ENCODE peak calls at places on chromosomes 16 and 17, in six cellular contexts. G, W, B, Y, A and P are unnamed samples.

GRCh38 chr17:59234631-59235030 is 14.3 kb downstream of the GDPD1 start:
- DNase-seq in A (no peak), B (no peak), Y (no peak), G (no peak), W (no peak), P (no peak)

GRCh38 chr17:40290629-40291296 is 3.1 kb downstream of the CDC6 start:
- DNase-seq in Y (peak; percentile 58), A (peak; percentile 47), G (no peak), W (peak; percentile 97), B (no peak), P (peak; percentile 57)

GRCh38 chr17:51769231-51769630 is 389.3 kb downstream of the CA10 start:
- DNase-seq in Y (no peak), W (no peak), A (no peak), G (no peak), B (no peak), P (no peak)

GRCh38 chr16:53043462-53043861 is 9.2 kb downstream of the CHD9NB start:
- DNase-seq in Y (no peak), B (no peak), G (no peak), A (peak; percentile 23), W (no peak), P (no peak)

GRCh38 chr17:31561469-31562412 is 170.3 kb downstream of the RAB11FIP4 start:
- DNase-seq in W (peak; percentile 49), Y (no peak), B (no peak), A (no peak), G (no peak), P (no peak)

GRCh38 chr16:89050868-89051311 is 42.8 kb upstream of the ACSF3 start:
- DNase-seq in W (no peak), Y (no peak), G (no peak), B (no peak), A (no peak), P (no peak)

GRCh38 chr17:38853292-38854219 is at the start of gene RPL23:
- DNase-seq in W (peak; percentile 97), Y (peak; percentile 97), B (peak; percentile 94), A (peak; percentile 96), G (peak; percentile 99), P (peak; percentile 97)

GRCh38 chr17:386145-386876 is 33.7 kb upstream of the RPH3AL start:
- DNase-seq in G (no peak), W (no peak), Y (peak; percentile 50), A (peak; percentile 87), B (peak; percentile 71), P (peak; percentile 76)

GRCh38 chr17:75808905-75809621 is 24.5 kb downstream of the UNK start:
- DNase-seq in B (peak; percentile 54), W (peak; percentile 37), A (no peak), Y (peak; percentile 78), G (no peak), P (peak; percentile 72)

GRCh38 chr16:80938035-80938927 is 68.4 kb downstream of the CMC2 start:
- DNase-seq in Y (peak; percentile 77), B (no peak), W (peak; percentile 94), A (peak; percentile 15), G (no peak), P (peak; percentile 30)

GRCh38 chr17:51258756-51259573 is 884 bp downstream of the MBTD1 start:
- DNase-seq in B (no peak), W (no peak), G (no peak), Y (peak; percentile 16), A (peak; percentile 34), P (peak; percentile 24)

GRCh38 chr17:1643999-1644492 is 1.5 kb downstream of the SCARF1 start:
- DNase-seq in W (no peak), Y (no peak), B (no peak), G (no peak), A (no peak), P (no peak)

GRCh38 chr16:69465083-69465721 is 40.8 kb downstream of the CYB5B start:
- DNase-seq in G (no peak), B (no peak), A (peak; percentile 27), W (peak; percentile 79), Y (no peak), P (no peak)

GRCh38 chr16:10728035-10728462 is 15.6 kb upstream of the NUBP1 start:
- DNase-seq in G (peak; percentile 45), A (peak; percentile 42), Y (no peak), B (no peak), W (no peak), P (no peak)

GRCh38 chr17:47949951-47950350 is 7.7 kb downstream of the PRR15L start:
- DNase-seq in Y (no peak), B (peak; percentile 86), W (no peak), A (no peak), G (no peak), P (peak; percentile 92)

GRCh38 chr16:84096447-84097005 is 20.2 kb downstream of the MBTPS1 start:
- DNase-seq in Y (no peak), A (peak; percentile 49), B (no peak), G (no peak), W (no peak), P (peak; percentile 53)

GRCh38 chr17:81298991-81299733 is 4.1 kb upstream of the SLC38A10 start:
- DNase-seq in W (no peak), Y (no peak), G (no peak), B (no peak), A (no peak), P (no peak)
- H3K4me1 ChIP-seq in W (peaks cover 4% of the 10 kb centered on the region), Y (no peaks in the 10 kb centered on the region), G (peaks cover 19% of the 10 kb centered on the region), B (peaks cover 1% of the 10 kb centered on the region), A (peaks cover 12% of the 10 kb centered on the region), P (peaks cover 12% of the 10 kb centered on the region)

GRCh38 chr17:64278614-64279013 is 15.6 kb upstream of the TEX2 start:
- DNase-seq in B (no peak), W (peak; percentile 71), A (peak; percentile 20), G (no peak), Y (peak; percentile 27), P (no peak)

GRCh38 chr17:64276961-64277505 is 14.0 kb upstream of the TEX2 start:
- DNase-seq in A (no peak), W (no peak), G (no peak), Y (no peak), B (no peak), P (no peak)

GRCh38 chr17:64277831-64278562 is 14.9 kb upstream of the TEX2 start:
- DNase-seq in B (no peak), Y (no peak), A (no peak), G (no peak), W (peak; percentile 31), P (no peak)

GRCh38 chr17:64281962-64282752 is 19.1 kb upstream of the TEX2 start:
- DNase-seq in W (peak; percentile 83), Y (peak; percentile 55), A (peak; percentile 45), B (no peak), G (no peak), P (peak; percentile 71)

DNA sequence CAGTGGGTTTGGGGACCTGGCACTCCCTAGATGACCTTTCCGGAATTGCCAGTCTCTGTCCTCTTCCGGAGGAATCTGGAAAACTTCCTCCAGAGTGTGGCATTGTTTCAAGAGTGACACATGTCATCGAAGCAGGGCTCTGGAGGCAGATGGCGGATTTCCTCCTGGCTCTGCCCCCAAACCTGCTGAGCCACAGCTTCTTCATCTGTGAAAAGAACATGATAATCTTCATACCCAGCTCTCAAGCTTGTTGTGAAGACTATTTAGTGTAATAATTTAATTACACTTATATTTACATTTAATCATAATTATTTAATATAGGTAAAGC is 19.7 kb upstream of the TEX2 start:
- DNase-seq in B (no peak), G (no peak), Y (no peak), A (no peak), W (no peak), P (no peak)
- H3K27ac ChIP-seq in B (no peak overlapping the region), G (no peak overlapping the region), Y (no peak overlapping the region), A (no peak overlapping the region), W (no peak overlapping the region), P (no peak overlapping the region)

DNA sequence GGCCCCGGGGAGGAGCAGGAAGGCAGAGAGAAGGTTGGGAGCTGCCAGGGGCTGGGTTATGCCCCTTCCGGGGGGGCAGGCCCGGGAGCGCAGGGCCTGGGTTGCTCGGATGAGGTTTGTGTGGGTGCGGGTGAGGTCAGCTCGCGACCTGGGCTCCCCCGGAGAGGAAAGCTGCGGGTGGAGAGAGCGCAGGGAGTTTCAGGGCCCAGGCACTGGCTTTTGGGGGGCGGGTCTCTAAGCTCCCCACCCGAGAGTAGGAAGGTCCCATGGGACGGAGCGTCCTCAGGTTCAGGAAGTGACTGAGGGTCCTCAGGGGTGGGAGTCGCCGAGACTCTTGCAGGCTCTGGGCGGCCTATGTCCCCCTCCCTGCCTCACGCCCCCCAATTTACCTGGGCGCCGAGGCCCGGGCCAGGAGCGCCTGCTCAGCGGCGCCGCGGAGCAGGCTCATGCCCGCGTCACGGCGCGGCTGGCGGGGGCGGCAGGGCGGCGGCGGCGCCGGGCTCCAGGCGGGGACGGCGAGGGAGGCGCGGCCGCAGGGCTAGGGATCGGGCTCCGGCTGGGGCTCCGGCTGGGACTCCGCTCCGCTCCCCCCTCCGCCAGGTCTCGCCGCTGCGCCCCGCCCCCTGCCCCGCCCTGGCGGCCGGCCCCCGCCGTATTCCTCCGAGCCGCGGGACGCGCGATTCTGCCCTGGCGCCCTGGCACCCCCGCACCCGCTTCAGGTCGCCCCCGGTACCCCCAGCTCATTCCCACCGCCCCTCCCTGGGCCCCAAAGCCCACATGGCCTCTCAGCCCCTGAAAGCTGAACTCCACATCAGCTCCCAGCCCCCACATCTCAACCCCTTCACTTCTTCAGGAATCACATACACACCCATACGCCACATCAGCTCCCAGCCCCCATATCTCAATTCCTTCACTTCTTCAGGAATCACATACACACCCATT is at the start of gene DOK4:
- DNase-seq in W (peak; percentile 58), B (peak; percentile 80), G (no peak), Y (peak; percentile 74), A (peak; percentile 89), P (peak; percentile 87)
- TF ChIP-seq POLR2A in W (no peak), B (no peak), G (no peak), Y (peak; percentile 58), A (peak; percentile 12), P (peak; percentile 39)

GRCh38 chr17:49760296-49760695 is 3.6 kb downstream of the FAM117A start:
- DNase-seq in Y (no peak), W (no peak), A (no peak), G (no peak), B (no peak), P (no peak)

GRCh38 chr17:49763735-49764558 is at the start of gene FAM117A:
- DNase-seq in B (peak; percentile 97), A (peak; percentile 98), Y (peak; percentile 98), W (peak; percentile 96), G (peak; percentile 99), P (peak; percentile 98)

GRCh38 chr17:49764559-49765180 is 739 bp upstream of the FAM117A start:
- DNase-seq in Y (no peak), W (no peak), B (no peak), A (no peak), G (no peak), P (peak; percentile 51)

GRCh38 chr17:49760909-49761558 is 2.9 kb downstream of the FAM117A start:
- DNase-seq in W (no peak), A (no peak), Y (no peak), B (no peak), G (no peak), P (no peak)

DNA sequence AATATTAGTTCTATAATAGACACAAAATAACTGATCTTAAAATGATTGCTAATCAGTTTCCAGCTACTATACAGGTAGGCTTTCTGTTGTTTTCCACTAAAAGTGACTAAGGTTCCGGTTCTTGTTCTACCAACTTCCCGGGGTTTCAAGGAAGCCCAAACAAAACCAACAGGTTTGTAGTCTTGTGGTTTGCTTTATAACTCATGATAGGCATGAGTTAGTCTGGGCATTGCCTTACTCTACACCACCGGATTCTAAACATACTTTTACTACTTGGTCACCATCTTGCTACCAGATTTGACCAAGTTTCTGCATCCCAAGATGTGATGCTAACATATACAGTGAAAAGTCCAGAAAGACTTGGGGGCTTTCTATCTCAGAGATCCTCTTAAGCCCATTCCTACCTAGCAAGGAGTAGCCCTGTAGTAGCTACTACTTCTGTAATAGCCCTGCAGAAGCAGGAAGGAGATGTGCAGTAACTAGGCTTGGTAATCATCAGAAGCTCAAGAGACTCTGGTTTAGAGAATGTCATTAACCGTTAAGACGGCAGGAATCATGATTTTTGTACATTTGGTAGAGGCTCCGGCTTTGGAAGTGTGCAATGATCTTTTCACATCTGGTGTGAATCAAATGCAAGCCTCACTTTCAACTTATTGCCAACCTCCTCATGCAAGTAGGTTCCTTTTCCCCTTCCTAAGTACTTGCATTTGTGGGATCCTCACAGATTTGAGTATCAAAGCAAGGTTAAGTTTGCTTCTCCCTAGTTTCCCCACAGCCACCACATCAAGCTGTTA is 1.6 kb downstream of the FAM117A start:
- DNase-seq in B (no peak), G (no peak), Y (no peak), W (peak; percentile 12), A (no peak), P (no peak)
- H3K4me1 ChIP-seq in B (no peaks in the 10 kb centered on the region), G (peaks cover 50% of the 10 kb centered on the region), Y (no peaks in the 10 kb centered on the region), W (no peaks in the 10 kb centered on the region), A (peaks cover 7% of the 10 kb centered on the region), P (peaks cover 30% of the 10 kb centered on the region)